ENCODE peak calls at places on chromosomes 6 and 20, in four cellular contexts. J, C, G and T are unnamed samples.

GRCh38 chr20:10672579-10673127 is 1.1 kb downstream of the JAG1 start:
- DNase-seq in J (no peak), C (peak), G (peak), T (no peak)

GRCh38 chr6:71168233-71168765 is 120.3 kb upstream of the OGFRL1 start:
- DNase-seq in J (no peak), C (no peak), G (no peak), T (no peak)

GRCh38 chr20:277496-277781 is 13.1 kb downstream of the C20orf96 start:
- DNase-seq in J (no peak), C (no peak), G (no peak), T (no peak)

GRCh38 chr6:87628881-87629280 is 38.9 kb downstream of the ORC3 start:
- DNase-seq in J (no peak), C (no peak), G (no peak), T (no peak)

GRCh38 chr6:16286151-16286522 is 47.8 kb downstream of the GMPR start:
- DNase-seq in J (peak), C (peak), G (peak), T (no peak)

GRCh38 chr6:147322299-147323162 is 118.3 kb downstream of the STXBP5 start:
- DNase-seq in J (no peak), C (no peak), G (no peak), T (peak)

GRCh38 chr6:83609248-83609647 is 96.9 kb downstream of the PRSS35 start:
- DNase-seq in J (no peak), C (no peak), G (no peak), T (no peak)

GRCh38 chr6:163793584-163793983 is 379.1 kb downstream of the QKI start:
- DNase-seq in J (no peak), C (no peak), G (peak), T (no peak)

GRCh38 chr6:31898200-31899011 is 908 bp upstream of the EHMT2 start:
- DNase-seq in J (peak), C (peak), G (peak), T (no peak)

GRCh38 chr20:54372313-54372712 is 103.1 kb upstream of the DOK5 start:
- DNase-seq in J (no peak), C (no peak), G (no peak), T (no peak)

GRCh38 chr6:163170294-163170883 is 244.1 kb upstream of the QKI start:
- DNase-seq in J (peak), C (peak), G (no peak), T (no peak)

GRCh38 chr6:57068066-57068465 is 21.6 kb downstream of the KIAA1586 start:
- DNase-seq in J (no peak), C (no peak), G (no peak), T (no peak)

GRCh38 chr6:56595490-56596122 is 47.1 kb downstream of the DST start:
- DNase-seq in J (peak), C (peak), G (peak), T (peak)

GRCh38 chr20:1266167-1266973 is at the start of gene SNPH:
- DNase-seq in J (peak), C (peak), G (no peak), T (no peak)

GRCh38 chr20:47118641-47119040 is 224.0 kb downstream of the EYA2 start:
- DNase-seq in J (no peak), C (no peak), G (no peak), T (no peak)

GRCh38 chr6:106089981-106090380 is 3.8 kb downstream of the PRDM1 start:
- DNase-seq in J (no peak), C (peak), G (no peak), T (no peak)

GRCh38 chr6:3455490-3456394 is 1.1 kb downstream of the SLC22A23 start:
- DNase-seq in J (peak), C (peak), G (peak), T (no peak)

GRCh38 chr20:6767536-6768227 is at the start of gene BMP2:
- DNase-seq in J (peak), C (peak), G (no peak), T (no peak)

GRCh38 chr6:28742668-28743270 is 181.0 kb downstream of the TRIM27 start:
- DNase-seq in J (no peak), C (peak), G (peak), T (no peak)

GRCh38 chr6:125781307-125781868 is 9.4 kb upstream of the NCOA7 start:
- DNase-seq in J (no peak), C (peak), G (no peak), T (no peak)

GRCh38 chr6:105608711-105609374 is 206.0 kb upstream of the PREP start:
- DNase-seq in J (no peak), C (no peak), G (peak), T (no peak)

GRCh38 chr6:165106261-165106660 is 203.1 kb downstream of the C6orf118 start:
- DNase-seq in J (no peak), C (no peak), G (no peak), T (no peak)

GRCh38 chr20:63183422-63184146 is 32.3 kb downstream of the YTHDF1 start:
- DNase-seq in J (peak), C (peak), G (peak), T (no peak)

GRCh38 chr6:90483956-90484355 is 102.9 kb downstream of the MAP3K7 start:
- DNase-seq in J (no peak), C (no peak), G (no peak), T (no peak)

GRCh38 chr6:26156105-26156849 is 69.0 kb downstream of the HFE start:
- DNase-seq in J (peak), C (peak), G (peak), T (peak)

GRCh38 chr20:52382931-52383330 is 191.4 kb upstream of the ZFP64 start:
- DNase-seq in J (no peak), C (no peak), G (no peak), T (no peak)
- TF ChIP-seq FOXK2 in J (no peak), C (no peak), G (no peak), T (no peak)

DNA sequence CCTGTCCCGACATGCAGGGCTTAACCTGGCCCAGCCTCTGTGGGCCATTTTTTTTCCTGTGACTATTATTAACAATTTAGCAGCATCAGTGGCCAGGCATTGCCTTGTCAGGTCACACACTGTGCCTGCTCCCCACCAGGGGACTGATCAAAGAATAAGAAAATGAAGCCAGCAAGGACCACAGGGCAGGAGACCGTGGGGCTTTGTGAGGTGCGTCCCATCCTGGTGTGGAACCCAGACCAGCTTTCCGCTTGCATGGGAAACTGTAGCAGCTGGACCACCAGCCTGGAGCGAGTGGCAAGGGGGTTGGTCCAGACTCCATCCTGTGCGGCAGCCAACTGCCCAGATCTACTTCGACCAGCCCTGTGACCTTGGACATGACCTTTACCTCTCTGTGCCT is 218.3 kb downstream of the ANKRD60 start:
- DNase-seq in J (no peak), C (no peak), G (no peak), T (no peak)
- TF ChIP-seq BHLHE40 in J (no peak), C (no peak), G (no peak), T (no peak)

GRCh38 chr20:18524646-18525045 is 16.9 kb downstream of the SEC23B start:
- DNase-seq in J (no peak), C (no peak), G (no peak), T (no peak)
- TF ChIP-seq FOXK2 in J (no peak), C (no peak), G (no peak), T (no peak)

GRCh38 chr6:109073344-109074235 is 21.1 kb downstream of the SESN1 start:
- DNase-seq in J (peak), C (peak), G (peak), T (no peak)
- TF ChIP-seq BHLHE40 in J (no peak), C (no peak), G (no peak), T (no peak)

DNA sequence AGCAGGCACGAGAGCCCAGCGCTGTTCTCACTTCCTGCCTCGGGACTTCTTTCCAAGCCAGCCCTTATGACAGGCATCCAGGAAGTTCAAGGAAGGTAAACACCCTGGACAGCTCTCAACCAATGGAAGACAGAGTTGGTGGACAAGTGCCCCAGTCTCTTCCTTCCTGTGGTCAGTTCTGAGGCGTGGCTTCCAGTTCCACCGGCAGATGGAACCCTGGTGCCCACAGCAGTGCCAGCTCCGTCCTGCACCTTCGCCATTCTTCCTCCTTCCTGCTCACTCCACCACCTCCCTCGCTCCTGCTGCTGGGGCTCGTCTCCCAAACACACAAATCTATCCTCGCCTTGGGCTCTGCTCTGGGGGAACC is 162.8 kb downstream of the GRM4 start:
- DNase-seq in J (no peak), C (peak), G (peak), T (no peak)
- TF ChIP-seq FOXK2 in J (no peak), C (peak), G (no peak), T (no peak)

GRCh38 chr6:130593200-130593599 is 227.4 kb downstream of the TMEM200A start:
- DNase-seq in J (no peak), C (no peak), G (no peak), T (peak)

GRCh38 chr6:130583268-130583667 is 217.5 kb downstream of the TMEM200A start:
- DNase-seq in J (no peak), C (no peak), G (no peak), T (no peak)

GRCh38 chr6:130585587-130585986 is 219.8 kb downstream of the TMEM200A start:
- DNase-seq in J (no peak), C (no peak), G (no peak), T (no peak)

GRCh38 chr6:130593948-130594347 is 228.1 kb downstream of the TMEM200A start:
- DNase-seq in J (no peak), C (no peak), G (no peak), T (no peak)

DNA sequence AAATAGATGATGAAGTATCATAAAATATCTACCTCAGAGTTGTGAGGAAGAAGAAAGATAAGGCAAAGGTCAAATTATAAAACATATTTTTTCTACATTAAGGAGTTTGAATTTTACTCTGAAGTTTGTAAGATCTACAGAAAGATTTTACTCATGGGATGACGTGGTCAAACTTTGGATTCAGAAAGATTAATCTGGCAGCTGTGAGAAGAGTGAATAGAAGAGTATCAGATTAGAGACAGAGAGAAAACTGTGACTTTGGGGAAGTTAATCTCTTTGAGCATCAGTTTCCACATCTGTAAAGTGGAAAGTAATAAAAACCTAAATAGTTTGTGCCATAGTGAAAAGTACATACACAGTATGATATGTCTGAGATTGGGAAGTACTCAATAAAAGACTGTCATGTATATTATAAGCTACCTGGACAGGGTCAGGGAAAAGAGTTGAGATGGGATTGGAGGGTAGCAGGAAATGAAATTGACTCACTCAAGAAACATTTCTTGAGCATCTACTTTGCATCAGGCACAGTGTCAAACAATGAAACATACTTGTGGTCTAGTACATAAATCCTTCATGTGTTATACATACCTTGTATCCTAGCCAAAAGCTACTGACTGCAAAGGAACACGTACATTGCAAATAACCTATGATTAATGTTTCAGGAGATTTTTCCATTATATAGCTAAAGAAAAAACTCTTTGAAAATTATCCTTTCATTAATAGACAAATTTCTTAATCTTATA is 222.1 kb downstream of the TMEM200A start:
- DNase-seq in J (no peak), C (no peak), G (no peak), T (no peak)
- TF ChIP-seq BHLHE40 in J (no peak), C (no peak), G (no peak), T (no peak)

DNA sequence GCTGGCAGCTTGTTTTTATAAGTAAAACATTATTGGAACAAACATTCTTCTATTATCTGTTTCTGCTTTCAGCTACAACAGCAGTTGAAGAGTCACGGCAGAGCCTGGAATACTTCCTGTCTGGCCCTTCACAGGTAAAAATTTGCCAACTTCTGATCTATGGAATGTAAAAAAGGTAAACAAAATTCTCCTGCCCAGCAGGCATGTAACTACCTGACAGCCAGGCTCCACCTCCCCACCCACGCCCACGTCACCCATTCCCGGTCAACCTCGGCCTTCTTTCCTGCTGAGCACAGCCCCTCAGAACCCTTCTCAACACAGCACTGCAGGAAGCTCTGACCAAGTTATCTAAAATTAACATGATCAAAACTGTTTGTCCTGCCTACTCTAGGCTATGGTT is 166.0 kb downstream of the DLL1 start:
- DNase-seq in J (no peak), C (no peak), G (no peak), T (no peak)
- TF ChIP-seq FOXK2 in J (no peak), C (no peak), G (no peak), T (no peak)

GRCh38 chr6:66226099-66226498 is 519.1 kb upstream of the EYS start:
- DNase-seq in J (no peak), C (no peak), G (no peak), T (no peak)
- TF ChIP-seq BHLHE40 in J (no peak), C (no peak), G (no peak), T (no peak)

DNA sequence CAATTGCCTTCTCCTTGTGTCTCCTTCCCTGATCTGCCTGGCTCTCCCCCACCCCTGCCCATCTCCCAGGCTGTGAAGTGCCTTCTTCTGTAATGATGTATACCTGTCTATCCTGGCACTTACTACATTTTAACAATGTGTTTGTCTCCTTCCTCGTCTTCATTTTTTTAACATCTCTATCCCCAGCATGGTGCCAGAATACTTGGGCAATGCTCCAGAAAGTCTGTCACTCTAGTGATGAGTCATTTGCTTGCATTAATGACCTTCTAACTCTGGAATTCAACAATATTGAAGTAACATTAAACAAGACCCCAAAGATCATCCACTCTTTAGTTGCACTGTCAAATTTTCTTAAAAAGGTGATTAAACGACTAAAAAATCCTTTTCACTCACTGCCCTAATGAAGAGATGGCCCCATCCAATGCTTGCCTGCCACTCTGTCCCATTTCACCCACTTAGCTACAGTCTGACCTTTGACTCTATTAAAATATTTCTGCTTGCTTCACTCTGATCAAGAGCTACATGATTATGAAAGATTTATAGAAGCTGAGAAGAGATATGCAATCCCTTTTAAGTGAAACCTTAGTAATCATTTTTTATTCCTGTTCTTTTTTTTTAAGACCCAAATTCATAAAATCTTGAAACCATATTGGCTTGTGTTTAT is 7.7 kb upstream of the KLHL31 start:
- DNase-seq in J (no peak), C (no peak), G (peak), T (no peak)
- TF ChIP-seq FOXK2 in J (no peak), C (no peak), G (no peak), T (no peak)

GRCh38 chr20:25282796-25283195 is 34.9 kb downstream of the PYGB start:
- DNase-seq in J (no peak), C (no peak), G (no peak), T (no peak)
- TF ChIP-seq BHLHE40 in J (no peak), C (no peak), G (no peak), T (no peak)